ENCODE peak calls at places on chromosomes 16 and 17, in seven cellular contexts. One of them, this sample, is unnamed. For H3K9me3, the result is how much of the 10 kb centered on the place peaks cover.

GRCh38 chr17:51046527-51047384 is 73.9 kb downstream of the SPAG9 start:
- DNase-seq in MM.1S: no peak
- DNase-seq in mammary epithelial cell: peak
- DNase-seq in body of pancreas: peak
- DNase-seq in fibroblast of lung: peak
- DNase-seq in effector memory CD4-positive, alpha-beta T cell: no peak
- DNase-seq in psoas muscle: no peak
- DNase-seq in this sample: no peak

GRCh38 chr17:81821603-81822311 is 11.3 kb downstream of the MCRIP1 start:
- DNase-seq in effector memory CD4-positive, alpha-beta T cell: no peak
- DNase-seq in MM.1S: no peak
- DNase-seq in mammary epithelial cell: peak
- DNase-seq in psoas muscle: peak
- DNase-seq in fibroblast of lung: peak
- DNase-seq in body of pancreas: peak
- DNase-seq in this sample: no peak

GRCh38 chr17:60231691-60232090 is 81.9 kb downstream of the CA4 start:
- DNase-seq in psoas muscle: no peak
- DNase-seq in body of pancreas: no peak
- DNase-seq in MM.1S: no peak
- DNase-seq in effector memory CD4-positive, alpha-beta T cell: no peak
- DNase-seq in mammary epithelial cell: peak
- DNase-seq in fibroblast of lung: no peak
- DNase-seq in this sample: no peak

GRCh38 chr16:13453938-13454553 is 465.9 kb upstream of the ERCC4 start:
- DNase-seq in fibroblast of lung: no peak
- DNase-seq in effector memory CD4-positive, alpha-beta T cell: no peak
- DNase-seq in mammary epithelial cell: peak
- DNase-seq in psoas muscle: no peak
- DNase-seq in MM.1S: peak
- DNase-seq in body of pancreas: peak
- DNase-seq in this sample: no peak

GRCh38 chr17:77222356-77222755 is 81.6 kb downstream of the SEC14L1 start:
- DNase-seq in fibroblast of lung: no peak
- DNase-seq in MM.1S: no peak
- DNase-seq in body of pancreas: no peak
- DNase-seq in mammary epithelial cell: no peak
- DNase-seq in effector memory CD4-positive, alpha-beta T cell: no peak
- DNase-seq in psoas muscle: no peak
- DNase-seq in this sample: no peak

GRCh38 chr17:3887394-3887793 is 5.5 kb downstream of the CAMKK1 start:
- DNase-seq in fibroblast of lung: no peak
- DNase-seq in psoas muscle: no peak
- DNase-seq in MM.1S: no peak
- DNase-seq in mammary epithelial cell: no peak
- DNase-seq in effector memory CD4-positive, alpha-beta T cell: no peak
- DNase-seq in body of pancreas: no peak
- DNase-seq in this sample: no peak

GRCh38 chr17:69672924-69673323 is 258.4 kb downstream of the MAP2K6 start:
- DNase-seq in effector memory CD4-positive, alpha-beta T cell: no peak
- DNase-seq in body of pancreas: no peak
- DNase-seq in fibroblast of lung: peak
- DNase-seq in psoas muscle: no peak
- DNase-seq in MM.1S: no peak
- DNase-seq in mammary epithelial cell: peak
- DNase-seq in this sample: no peak

GRCh38 chr17:74601944-74602572 is 10.0 kb upstream of the CD300LD start:
- DNase-seq in effector memory CD4-positive, alpha-beta T cell: peak
- DNase-seq in fibroblast of lung: peak
- DNase-seq in body of pancreas: peak
- DNase-seq in mammary epithelial cell: peak
- DNase-seq in MM.1S: peak
- DNase-seq in psoas muscle: no peak
- DNase-seq in this sample: no peak

GRCh38 chr17:2709173-2709661 is 2.3 kb downstream of the CLUH start:
- DNase-seq in body of pancreas: peak
- DNase-seq in MM.1S: no peak
- DNase-seq in mammary epithelial cell: peak
- DNase-seq in fibroblast of lung: no peak
- DNase-seq in effector memory CD4-positive, alpha-beta T cell: no peak
- DNase-seq in psoas muscle: peak
- DNase-seq in this sample: no peak

DNA sequence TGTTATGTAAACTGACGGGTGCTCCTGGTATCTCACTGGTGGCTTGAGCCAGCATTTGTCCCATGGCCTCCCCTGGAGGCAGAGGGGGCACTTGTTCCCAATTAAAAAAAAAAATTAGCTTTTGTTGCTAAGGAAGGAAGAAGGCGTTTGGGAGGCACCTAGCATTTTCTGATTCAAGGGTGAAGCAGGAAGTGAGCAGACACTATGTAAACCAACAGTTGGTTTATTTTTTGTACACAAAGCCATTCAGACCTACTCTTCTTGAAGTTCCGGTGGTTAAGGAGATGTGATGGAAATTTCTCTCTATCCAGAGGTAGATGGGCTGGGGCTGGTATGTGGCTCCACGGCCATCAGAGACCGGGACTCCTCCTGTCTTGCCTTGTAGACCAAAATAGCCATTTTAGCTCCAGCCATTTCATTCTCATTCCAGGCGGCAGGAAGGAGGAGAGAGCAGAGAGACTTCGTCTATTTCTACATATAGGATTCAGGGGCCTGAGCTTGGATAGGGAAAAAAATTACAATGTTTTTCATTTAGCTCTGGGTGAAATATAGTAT is 103.0 kb downstream of the SNX29 start:
- DNase-seq in psoas muscle: no peak
- DNase-seq in MM.1S: no peak
- DNase-seq in mammary epithelial cell: no peak
- DNase-seq in body of pancreas: no peak
- DNase-seq in fibroblast of lung: no peak
- DNase-seq in effector memory CD4-positive, alpha-beta T cell: no peak
- DNase-seq in this sample: peak
- H3K27ac ChIP-seq in psoas muscle: no peak
- H3K27ac ChIP-seq in MM.1S: no peak
- H3K27ac ChIP-seq in mammary epithelial cell: no peak
- H3K27ac ChIP-seq in body of pancreas: no peak
- H3K27ac ChIP-seq in fibroblast of lung: no peak
- H3K27ac ChIP-seq in effector memory CD4-positive, alpha-beta T cell: peak
- H3K27ac ChIP-seq in this sample: peak

DNA sequence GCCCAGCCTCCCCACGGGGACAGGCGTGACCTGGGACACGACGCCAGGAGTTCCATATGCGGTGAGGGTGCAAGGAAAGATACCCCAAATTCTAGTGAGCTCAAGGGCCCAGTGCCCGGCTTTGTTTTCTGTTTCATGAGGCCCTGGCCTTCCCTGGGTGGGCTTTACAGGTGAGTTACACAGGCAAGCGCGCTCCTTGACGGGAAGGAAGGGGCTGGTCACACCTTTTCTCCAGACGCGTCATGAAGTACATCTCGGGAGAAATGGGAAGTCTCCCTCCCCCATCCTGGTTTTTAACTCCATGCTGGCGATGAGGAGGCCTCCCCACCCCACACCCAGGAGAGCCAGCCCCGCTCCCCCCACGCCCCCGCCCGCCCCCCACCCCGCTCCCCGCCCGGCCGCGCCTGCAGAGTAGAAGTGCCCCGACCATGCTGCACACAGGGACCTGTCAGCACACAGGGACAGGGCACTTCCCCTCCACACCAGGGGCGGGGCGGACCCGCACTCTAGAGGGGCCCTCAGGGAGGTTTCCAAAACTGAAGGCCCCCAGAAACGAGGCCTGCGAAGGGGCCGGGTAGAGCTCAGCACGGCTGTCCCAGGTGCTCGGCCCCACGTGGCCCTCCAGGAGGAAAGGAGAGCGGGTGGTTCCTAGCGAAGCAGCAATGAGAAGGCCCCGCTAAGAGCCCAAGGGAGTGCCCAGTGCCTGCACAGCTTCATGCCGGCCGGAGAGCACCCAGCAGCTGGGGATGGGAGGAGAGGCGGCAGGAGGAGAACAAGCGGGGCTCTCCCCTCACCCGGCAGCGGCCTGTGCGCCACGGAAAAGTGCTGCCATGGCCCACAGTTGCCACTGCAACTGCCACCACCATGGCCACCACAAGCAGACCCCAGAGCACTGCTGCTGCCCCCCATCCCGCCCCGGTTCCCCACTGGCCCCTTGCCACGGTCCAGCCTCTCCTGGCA is 7.7 kb downstream of the CYB561 start:
- DNase-seq in mammary epithelial cell: no peak
- DNase-seq in body of pancreas: no peak
- DNase-seq in effector memory CD4-positive, alpha-beta T cell: no peak
- DNase-seq in fibroblast of lung: no peak
- DNase-seq in psoas muscle: no peak
- DNase-seq in MM.1S: no peak
- DNase-seq in this sample: no peak
- H3K4me3 ChIP-seq in mammary epithelial cell: no peak
- H3K4me3 ChIP-seq in body of pancreas: no peak
- H3K4me3 ChIP-seq in effector memory CD4-positive, alpha-beta T cell: no peak
- H3K4me3 ChIP-seq in fibroblast of lung: no peak
- H3K4me3 ChIP-seq in psoas muscle: no peak
- H3K4me3 ChIP-seq in MM.1S: no peak
- H3K4me3 ChIP-seq in this sample: no peak

DNA sequence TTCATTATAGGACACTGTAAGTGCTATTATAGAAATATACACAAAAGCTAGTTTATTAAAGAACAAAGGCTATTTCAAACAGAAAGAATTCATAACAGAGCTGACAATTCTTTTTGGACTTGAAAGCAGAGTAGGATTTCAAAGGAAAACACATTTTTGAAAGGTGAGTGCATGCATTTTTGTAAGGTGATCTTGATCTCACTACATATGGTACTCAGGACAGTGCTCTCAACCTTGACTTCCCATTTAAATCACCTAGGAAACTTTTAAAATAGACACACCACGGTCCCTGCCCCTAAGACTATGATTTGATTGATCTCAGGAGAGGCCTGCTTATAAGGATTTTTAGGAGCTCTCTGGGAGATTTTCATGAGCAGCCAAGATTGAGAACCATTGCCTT is 1362.0 kb downstream of the CDH8 start:
- DNase-seq in mammary epithelial cell: peak
- DNase-seq in effector memory CD4-positive, alpha-beta T cell: no peak
- DNase-seq in MM.1S: no peak
- DNase-seq in body of pancreas: no peak
- DNase-seq in fibroblast of lung: no peak
- DNase-seq in psoas muscle: no peak
- DNase-seq in this sample: no peak
- H3K9me3 ChIP-seq in mammary epithelial cell: under half
- H3K9me3 ChIP-seq in effector memory CD4-positive, alpha-beta T cell: under half
- H3K9me3 ChIP-seq in MM.1S: under half
- H3K9me3 ChIP-seq in body of pancreas: under half
- H3K9me3 ChIP-seq in fibroblast of lung: under half
- H3K9me3 ChIP-seq in psoas muscle: under half
- H3K9me3 ChIP-seq in this sample: under half

GRCh38 chr16:89176147-89176690 is 4.7 kb downstream of the CDH15 start:
- DNase-seq in mammary epithelial cell: no peak
- DNase-seq in fibroblast of lung: no peak
- DNase-seq in body of pancreas: no peak
- DNase-seq in MM.1S: no peak
- DNase-seq in effector memory CD4-positive, alpha-beta T cell: no peak
- DNase-seq in psoas muscle: no peak
- DNase-seq in this sample: no peak
- H3K27ac ChIP-seq in mammary epithelial cell: no peak
- H3K27ac ChIP-seq in fibroblast of lung: no peak
- H3K27ac ChIP-seq in body of pancreas: no peak
- H3K27ac ChIP-seq in MM.1S: no peak
- H3K27ac ChIP-seq in effector memory CD4-positive, alpha-beta T cell: no peak
- H3K27ac ChIP-seq in psoas muscle: peak
- H3K27ac ChIP-seq in this sample: no peak

GRCh38 chr17:48056246-48056745 is 8.1 kb downstream of the NFE2L1 start:
- DNase-seq in MM.1S: no peak
- DNase-seq in effector memory CD4-positive, alpha-beta T cell: no peak
- DNase-seq in fibroblast of lung: no peak
- DNase-seq in psoas muscle: no peak
- DNase-seq in mammary epithelial cell: no peak
- DNase-seq in body of pancreas: no peak
- DNase-seq in this sample: no peak
- H3K4me3 ChIP-seq in MM.1S: no peak
- H3K4me3 ChIP-seq in effector memory CD4-positive, alpha-beta T cell: no peak
- H3K4me3 ChIP-seq in fibroblast of lung: no peak
- H3K4me3 ChIP-seq in psoas muscle: peak
- H3K4me3 ChIP-seq in mammary epithelial cell: no peak
- H3K4me3 ChIP-seq in body of pancreas: no peak
- H3K4me3 ChIP-seq in this sample: no peak

GRCh38 chr17:22514767-22515320 is 822.5 kb downstream of the KCNJ18 start:
- DNase-seq in body of pancreas: no peak
- DNase-seq in effector memory CD4-positive, alpha-beta T cell: no peak
- DNase-seq in fibroblast of lung: no peak
- DNase-seq in psoas muscle: no peak
- DNase-seq in MM.1S: no peak
- DNase-seq in mammary epithelial cell: no peak
- DNase-seq in this sample: no peak
- H3K9me3 ChIP-seq in body of pancreas: under half
- H3K9me3 ChIP-seq in effector memory CD4-positive, alpha-beta T cell: under half
- H3K9me3 ChIP-seq in fibroblast of lung: under half
- H3K9me3 ChIP-seq in psoas muscle: under half
- H3K9me3 ChIP-seq in MM.1S: under half
- H3K9me3 ChIP-seq in mammary epithelial cell: under half
- H3K9me3 ChIP-seq in this sample: under half

GRCh38 chr16:31224092-31224955 is 7.4 kb upstream of the PYDC1 start:
- DNase-seq in body of pancreas: no peak
- DNase-seq in effector memory CD4-positive, alpha-beta T cell: no peak
- DNase-seq in psoas muscle: no peak
- DNase-seq in fibroblast of lung: no peak
- DNase-seq in MM.1S: no peak
- DNase-seq in mammary epithelial cell: no peak
- DNase-seq in this sample: no peak
- H3K27ac ChIP-seq in body of pancreas: no peak
- H3K27ac ChIP-seq in effector memory CD4-positive, alpha-beta T cell: no peak
- H3K27ac ChIP-seq in psoas muscle: no peak
- H3K27ac ChIP-seq in fibroblast of lung: no peak
- H3K27ac ChIP-seq in MM.1S: no peak
- H3K27ac ChIP-seq in mammary epithelial cell: no peak
- H3K27ac ChIP-seq in this sample: no peak

GRCh38 chr17:47757416-47757815 is 24.4 kb downstream of the TBX21 start:
- DNase-seq in psoas muscle: no peak
- DNase-seq in MM.1S: no peak
- DNase-seq in fibroblast of lung: no peak
- DNase-seq in body of pancreas: no peak
- DNase-seq in mammary epithelial cell: no peak
- DNase-seq in effector memory CD4-positive, alpha-beta T cell: no peak
- DNase-seq in this sample: no peak

DNA sequence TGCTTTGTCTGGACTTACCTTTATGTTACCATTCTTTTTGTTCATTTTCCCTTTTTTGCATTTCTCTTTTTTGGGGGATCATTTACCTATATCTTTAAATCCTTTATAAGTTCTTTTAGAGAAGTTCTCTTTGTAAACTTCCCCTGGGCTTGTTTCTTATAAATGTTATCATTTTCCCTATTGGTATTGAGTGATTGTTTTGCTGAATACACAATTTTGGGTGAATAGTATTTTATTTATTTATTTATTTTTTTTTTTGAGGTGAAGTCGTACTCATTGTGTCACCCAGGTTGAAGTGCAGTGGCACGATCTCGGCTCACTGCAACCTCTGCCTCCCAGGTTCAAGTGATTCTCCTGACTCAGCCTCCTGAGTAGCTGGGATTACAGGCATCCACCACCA is 18.4 kb downstream of the TBX21 start:
- DNase-seq in body of pancreas: no peak
- DNase-seq in fibroblast of lung: no peak
- DNase-seq in effector memory CD4-positive, alpha-beta T cell: no peak
- DNase-seq in mammary epithelial cell: no peak
- DNase-seq in psoas muscle: no peak
- DNase-seq in MM.1S: no peak
- DNase-seq in this sample: no peak
- H3K4me3 ChIP-seq in body of pancreas: no peak
- H3K4me3 ChIP-seq in fibroblast of lung: no peak
- H3K4me3 ChIP-seq in effector memory CD4-positive, alpha-beta T cell: no peak
- H3K4me3 ChIP-seq in mammary epithelial cell: no peak
- H3K4me3 ChIP-seq in psoas muscle: no peak
- H3K4me3 ChIP-seq in MM.1S: no peak
- H3K4me3 ChIP-seq in this sample: no peak

GRCh38 chr16:31734265-31734664 is 139.3 kb upstream of the ZNF267 start:
- DNase-seq in mammary epithelial cell: no peak
- DNase-seq in effector memory CD4-positive, alpha-beta T cell: no peak
- DNase-seq in MM.1S: no peak
- DNase-seq in body of pancreas: no peak
- DNase-seq in fibroblast of lung: no peak
- DNase-seq in psoas muscle: no peak
- DNase-seq in this sample: no peak
- H3K9me3 ChIP-seq in mammary epithelial cell: under half
- H3K9me3 ChIP-seq in effector memory CD4-positive, alpha-beta T cell: under half
- H3K9me3 ChIP-seq in MM.1S: under half
- H3K9me3 ChIP-seq in body of pancreas: under half
- H3K9me3 ChIP-seq in fibroblast of lung: under half
- H3K9me3 ChIP-seq in psoas muscle: under half
- H3K9me3 ChIP-seq in this sample: under half

This sample was measured in CD8-positive, alpha-beta memory T cell.